ENCODE peak calls at places on chromosome 20, in six cellular contexts. One of them, this sample, is unnamed.

GRCh38 chr20:49969234-49969633 is 13.5 kb upstream of the SNAI1 start:
- DNase-seq in stimulated activated naive CD8-positive, alpha-beta T cell treated with anti-CD3 and anti-CD28 coated beads, Interleukin-15, Interleukin-2, amounts not matched to agents 100 U/mL and 50 U/mL, for 24 hours: no peak
- DNase-seq in H9: no peak
- DNase-seq in kidney: no peak
- DNase-seq in NAMALWA: no peak
- DNase-seq in stimulated activated naive B cell treated with anti-CD40 and anti-IgM and Interleukin-4, amounts not matched to agents 10 μg/mL and 1 μg/mL and 100 μg/mL, for 72 hours: no peak
- DNase-seq in this sample: no peak

GRCh38 chr20:47054945-47055344 is 160.3 kb downstream of the EYA2 start:
- DNase-seq in stimulated activated naive CD8-positive, alpha-beta T cell treated with anti-CD3 and anti-CD28 coated beads, Interleukin-15, Interleukin-2, amounts not matched to agents 100 U/mL and 50 U/mL, for 24 hours: no peak
- DNase-seq in H9: no peak
- DNase-seq in kidney: no peak
- DNase-seq in NAMALWA: peak
- DNase-seq in stimulated activated naive B cell treated with anti-CD40 and anti-IgM and Interleukin-4, amounts not matched to agents 10 μg/mL and 1 μg/mL and 100 μg/mL, for 72 hours: no peak
- DNase-seq in this sample: no peak

GRCh38 chr20:63930971-63931553 is 25.2 kb downstream of the UCKL1 start:
- DNase-seq in stimulated activated naive CD8-positive, alpha-beta T cell treated with anti-CD3 and anti-CD28 coated beads, Interleukin-15, Interleukin-2, amounts not matched to agents 100 U/mL and 50 U/mL, for 24 hours: no peak
- DNase-seq in H9: no peak
- DNase-seq in kidney: peak
- DNase-seq in NAMALWA: no peak
- DNase-seq in stimulated activated naive B cell treated with anti-CD40 and anti-IgM and Interleukin-4, amounts not matched to agents 10 μg/mL and 1 μg/mL and 100 μg/mL, for 72 hours: no peak
- DNase-seq in this sample: no peak

GRCh38 chr20:10853176-10853575 is 179.4 kb upstream of the JAG1 start:
- DNase-seq in stimulated activated naive CD8-positive, alpha-beta T cell treated with anti-CD3 and anti-CD28 coated beads, Interleukin-15, Interleukin-2, amounts not matched to agents 100 U/mL and 50 U/mL, for 24 hours: no peak
- DNase-seq in H9: no peak
- DNase-seq in kidney: no peak
- DNase-seq in NAMALWA: no peak
- DNase-seq in stimulated activated naive B cell treated with anti-CD40 and anti-IgM and Interleukin-4, amounts not matched to agents 10 μg/mL and 1 μg/mL and 100 μg/mL, for 72 hours: no peak
- DNase-seq in this sample: no peak

GRCh38 chr20:52684911-52685310 is 287.2 kb upstream of the TSHZ2 start:
- DNase-seq in stimulated activated naive CD8-positive, alpha-beta T cell treated with anti-CD3 and anti-CD28 coated beads, Interleukin-15, Interleukin-2, amounts not matched to agents 100 U/mL and 50 U/mL, for 24 hours: no peak
- DNase-seq in H9: no peak
- DNase-seq in kidney: no peak
- DNase-seq in NAMALWA: no peak
- DNase-seq in stimulated activated naive B cell treated with anti-CD40 and anti-IgM and Interleukin-4, amounts not matched to agents 10 μg/mL and 1 μg/mL and 100 μg/mL, for 72 hours: no peak
- DNase-seq in this sample: no peak

GRCh38 chr20:63384336-63384735 is 23.2 kb upstream of the CHRNA4 start:
- DNase-seq in stimulated activated naive CD8-positive, alpha-beta T cell treated with anti-CD3 and anti-CD28 coated beads, Interleukin-15, Interleukin-2, amounts not matched to agents 100 U/mL and 50 U/mL, for 24 hours: no peak
- DNase-seq in H9: no peak
- DNase-seq in kidney: no peak
- DNase-seq in NAMALWA: no peak
- DNase-seq in stimulated activated naive B cell treated with anti-CD40 and anti-IgM and Interleukin-4, amounts not matched to agents 10 μg/mL and 1 μg/mL and 100 μg/mL, for 72 hours: no peak
- DNase-seq in this sample: no peak

GRCh38 chr20:21102252-21102609 is 3.9 kb downstream of the LINC00237 start:
- DNase-seq in stimulated activated naive CD8-positive, alpha-beta T cell treated with anti-CD3 and anti-CD28 coated beads, Interleukin-15, Interleukin-2, amounts not matched to agents 100 U/mL and 50 U/mL, for 24 hours: peak
- DNase-seq in H9: peak
- DNase-seq in kidney: no peak
- DNase-seq in NAMALWA: no peak
- DNase-seq in stimulated activated naive B cell treated with anti-CD40 and anti-IgM and Interleukin-4, amounts not matched to agents 10 μg/mL and 1 μg/mL and 100 μg/mL, for 72 hours: no peak
- DNase-seq in this sample: no peak

GRCh38 chr20:60316759-60317158 is 358.5 kb downstream of the CDH26 start:
- DNase-seq in stimulated activated naive CD8-positive, alpha-beta T cell treated with anti-CD3 and anti-CD28 coated beads, Interleukin-15, Interleukin-2, amounts not matched to agents 100 U/mL and 50 U/mL, for 24 hours: no peak
- DNase-seq in H9: no peak
- DNase-seq in kidney: no peak
- DNase-seq in NAMALWA: no peak
- DNase-seq in stimulated activated naive B cell treated with anti-CD40 and anti-IgM and Interleukin-4, amounts not matched to agents 10 μg/mL and 1 μg/mL and 100 μg/mL, for 72 hours: no peak
- DNase-seq in this sample: no peak

GRCh38 chr20:2692036-2692885 is at the start of gene EBF4:
- DNase-seq in stimulated activated naive CD8-positive, alpha-beta T cell treated with anti-CD3 and anti-CD28 coated beads, Interleukin-15, Interleukin-2, amounts not matched to agents 100 U/mL and 50 U/mL, for 24 hours: peak
- DNase-seq in H9: peak
- DNase-seq in kidney: peak
- DNase-seq in NAMALWA: no peak
- DNase-seq in stimulated activated naive B cell treated with anti-CD40 and anti-IgM and Interleukin-4, amounts not matched to agents 10 μg/mL and 1 μg/mL and 100 μg/mL, for 72 hours: no peak
- DNase-seq in this sample: no peak

GRCh38 chr20:33788351-33789049 is 22.6 kb upstream of the CHMP4B start:
- DNase-seq in stimulated activated naive CD8-positive, alpha-beta T cell treated with anti-CD3 and anti-CD28 coated beads, Interleukin-15, Interleukin-2, amounts not matched to agents 100 U/mL and 50 U/mL, for 24 hours: no peak
- DNase-seq in H9: no peak
- DNase-seq in kidney: no peak
- DNase-seq in NAMALWA: no peak
- DNase-seq in stimulated activated naive B cell treated with anti-CD40 and anti-IgM and Interleukin-4, amounts not matched to agents 10 μg/mL and 1 μg/mL and 100 μg/mL, for 72 hours: no peak
- DNase-seq in this sample: no peak

GRCh38 chr20:19823216-19823615 is 65.2 kb downstream of the RIN2 start:
- DNase-seq in stimulated activated naive CD8-positive, alpha-beta T cell treated with anti-CD3 and anti-CD28 coated beads, Interleukin-15, Interleukin-2, amounts not matched to agents 100 U/mL and 50 U/mL, for 24 hours: no peak
- DNase-seq in H9: no peak
- DNase-seq in kidney: no peak
- DNase-seq in NAMALWA: no peak
- DNase-seq in stimulated activated naive B cell treated with anti-CD40 and anti-IgM and Interleukin-4, amounts not matched to agents 10 μg/mL and 1 μg/mL and 100 μg/mL, for 72 hours: no peak
- DNase-seq in this sample: no peak

GRCh38 chr20:63944078-63944941 is 11.9 kb downstream of the UCKL1 start:
- DNase-seq in stimulated activated naive CD8-positive, alpha-beta T cell treated with anti-CD3 and anti-CD28 coated beads, Interleukin-15, Interleukin-2, amounts not matched to agents 100 U/mL and 50 U/mL, for 24 hours: peak
- DNase-seq in H9: no peak
- DNase-seq in kidney: peak
- DNase-seq in NAMALWA: no peak
- DNase-seq in stimulated activated naive B cell treated with anti-CD40 and anti-IgM and Interleukin-4, amounts not matched to agents 10 μg/mL and 1 μg/mL and 100 μg/mL, for 72 hours: no peak
- DNase-seq in this sample: no peak

GRCh38 chr20:5401277-5401676 is 84.5 kb upstream of the PROKR2 start:
- DNase-seq in stimulated activated naive CD8-positive, alpha-beta T cell treated with anti-CD3 and anti-CD28 coated beads, Interleukin-15, Interleukin-2, amounts not matched to agents 100 U/mL and 50 U/mL, for 24 hours: no peak
- DNase-seq in H9: no peak
- DNase-seq in kidney: no peak
- DNase-seq in NAMALWA: no peak
- DNase-seq in stimulated activated naive B cell treated with anti-CD40 and anti-IgM and Interleukin-4, amounts not matched to agents 10 μg/mL and 1 μg/mL and 100 μg/mL, for 72 hours: no peak
- DNase-seq in this sample: no peak

GRCh38 chr20:4932061-4932460 is 69.2 kb downstream of the SLC23A2 start:
- DNase-seq in stimulated activated naive CD8-positive, alpha-beta T cell treated with anti-CD3 and anti-CD28 coated beads, Interleukin-15, Interleukin-2, amounts not matched to agents 100 U/mL and 50 U/mL, for 24 hours: no peak
- DNase-seq in H9: no peak
- DNase-seq in kidney: no peak
- DNase-seq in NAMALWA: no peak
- DNase-seq in stimulated activated naive B cell treated with anti-CD40 and anti-IgM and Interleukin-4, amounts not matched to agents 10 μg/mL and 1 μg/mL and 100 μg/mL, for 72 hours: no peak
- DNase-seq in this sample: no peak

GRCh38 chr20:56393133-56393472 is 658 bp downstream of the CSTF1 start:
- DNase-seq in stimulated activated naive CD8-positive, alpha-beta T cell treated with anti-CD3 and anti-CD28 coated beads, Interleukin-15, Interleukin-2, amounts not matched to agents 100 U/mL and 50 U/mL, for 24 hours: no peak
- DNase-seq in H9: no peak
- DNase-seq in kidney: no peak
- DNase-seq in NAMALWA: peak
- DNase-seq in stimulated activated naive B cell treated with anti-CD40 and anti-IgM and Interleukin-4, amounts not matched to agents 10 μg/mL and 1 μg/mL and 100 μg/mL, for 72 hours: no peak
- DNase-seq in this sample: no peak

GRCh38 chr20:23147964-23148720 is 62.0 kb upstream of the CD93 start:
- DNase-seq in stimulated activated naive CD8-positive, alpha-beta T cell treated with anti-CD3 and anti-CD28 coated beads, Interleukin-15, Interleukin-2, amounts not matched to agents 100 U/mL and 50 U/mL, for 24 hours: peak
- DNase-seq in H9: no peak
- DNase-seq in kidney: peak
- DNase-seq in NAMALWA: no peak
- DNase-seq in stimulated activated naive B cell treated with anti-CD40 and anti-IgM and Interleukin-4, amounts not matched to agents 10 μg/mL and 1 μg/mL and 100 μg/mL, for 72 hours: no peak
- DNase-seq in this sample: peak

GRCh38 chr20:34637245-34638185 is 39.4 kb downstream of the PIGU start:
- DNase-seq in stimulated activated naive CD8-positive, alpha-beta T cell treated with anti-CD3 and anti-CD28 coated beads, Interleukin-15, Interleukin-2, amounts not matched to agents 100 U/mL and 50 U/mL, for 24 hours: no peak
- DNase-seq in H9: no peak
- DNase-seq in kidney: no peak
- DNase-seq in NAMALWA: no peak
- DNase-seq in stimulated activated naive B cell treated with anti-CD40 and anti-IgM and Interleukin-4, amounts not matched to agents 10 μg/mL and 1 μg/mL and 100 μg/mL, for 72 hours: no peak
- DNase-seq in this sample: no peak

GRCh38 chr20:25017257-25017803 is 24.8 kb upstream of the APMAP start:
- DNase-seq in stimulated activated naive CD8-positive, alpha-beta T cell treated with anti-CD3 and anti-CD28 coated beads, Interleukin-15, Interleukin-2, amounts not matched to agents 100 U/mL and 50 U/mL, for 24 hours: no peak
- DNase-seq in H9: peak
- DNase-seq in kidney: peak
- DNase-seq in NAMALWA: no peak
- DNase-seq in stimulated activated naive B cell treated with anti-CD40 and anti-IgM and Interleukin-4, amounts not matched to agents 10 μg/mL and 1 μg/mL and 100 μg/mL, for 72 hours: no peak
- DNase-seq in this sample: no peak

GRCh38 chr20:57843941-57844625 is 134.3 kb upstream of the PMEPA1 start:
- DNase-seq in stimulated activated naive CD8-positive, alpha-beta T cell treated with anti-CD3 and anti-CD28 coated beads, Interleukin-15, Interleukin-2, amounts not matched to agents 100 U/mL and 50 U/mL, for 24 hours: no peak
- DNase-seq in H9: peak
- DNase-seq in kidney: no peak
- DNase-seq in NAMALWA: no peak
- DNase-seq in stimulated activated naive B cell treated with anti-CD40 and anti-IgM and Interleukin-4, amounts not matched to agents 10 μg/mL and 1 μg/mL and 100 μg/mL, for 72 hours: no peak
- DNase-seq in this sample: no peak

GRCh38 chr20:21323640-21324039 is 20.5 kb downstream of the XRN2 start:
- DNase-seq in stimulated activated naive CD8-positive, alpha-beta T cell treated with anti-CD3 and anti-CD28 coated beads, Interleukin-15, Interleukin-2, amounts not matched to agents 100 U/mL and 50 U/mL, for 24 hours: no peak
- DNase-seq in H9: no peak
- DNase-seq in kidney: no peak
- DNase-seq in NAMALWA: no peak
- DNase-seq in stimulated activated naive B cell treated with anti-CD40 and anti-IgM and Interleukin-4, amounts not matched to agents 10 μg/mL and 1 μg/mL and 100 μg/mL, for 72 hours: no peak
- DNase-seq in this sample: no peak

GRCh38 chr20:40470313-40471260 is 218.4 kb downstream of the MAFB start:
- DNase-seq in stimulated activated naive CD8-positive, alpha-beta T cell treated with anti-CD3 and anti-CD28 coated beads, Interleukin-15, Interleukin-2, amounts not matched to agents 100 U/mL and 50 U/mL, for 24 hours: no peak
- DNase-seq in H9: no peak
- DNase-seq in kidney: no peak
- DNase-seq in NAMALWA: peak
- DNase-seq in stimulated activated naive B cell treated with anti-CD40 and anti-IgM and Interleukin-4, amounts not matched to agents 10 μg/mL and 1 μg/mL and 100 μg/mL, for 72 hours: no peak
- DNase-seq in this sample: no peak

GRCh38 chr20:10306440-10307358 is 88.1 kb downstream of the SNAP25 start:
- DNase-seq in stimulated activated naive CD8-positive, alpha-beta T cell treated with anti-CD3 and anti-CD28 coated beads, Interleukin-15, Interleukin-2, amounts not matched to agents 100 U/mL and 50 U/mL, for 24 hours: no peak
- DNase-seq in H9: no peak
- DNase-seq in kidney: no peak
- DNase-seq in NAMALWA: no peak
- DNase-seq in stimulated activated naive B cell treated with anti-CD40 and anti-IgM and Interleukin-4, amounts not matched to agents 10 μg/mL and 1 μg/mL and 100 μg/mL, for 72 hours: no peak
- DNase-seq in this sample: no peak

GRCh38 chr20:19095762-19096161 is 116.7 kb upstream of the SLC24A3 start:
- DNase-seq in stimulated activated naive CD8-positive, alpha-beta T cell treated with anti-CD3 and anti-CD28 coated beads, Interleukin-15, Interleukin-2, amounts not matched to agents 100 U/mL and 50 U/mL, for 24 hours: no peak
- DNase-seq in H9: peak
- DNase-seq in kidney: no peak
- DNase-seq in NAMALWA: no peak
- DNase-seq in stimulated activated naive B cell treated with anti-CD40 and anti-IgM and Interleukin-4, amounts not matched to agents 10 μg/mL and 1 μg/mL and 100 μg/mL, for 72 hours: no peak
- DNase-seq in this sample: no peak

GRCh38 chr20:61464634-61465033 is 212.6 kb downstream of the CDH4 start:
- DNase-seq in stimulated activated naive CD8-positive, alpha-beta T cell treated with anti-CD3 and anti-CD28 coated beads, Interleukin-15, Interleukin-2, amounts not matched to agents 100 U/mL and 50 U/mL, for 24 hours: no peak
- DNase-seq in H9: no peak
- DNase-seq in kidney: no peak
- DNase-seq in NAMALWA: no peak
- DNase-seq in stimulated activated naive B cell treated with anti-CD40 and anti-IgM and Interleukin-4, amounts not matched to agents 10 μg/mL and 1 μg/mL and 100 μg/mL, for 72 hours: no peak
- DNase-seq in this sample: no peak